ENCODE peak calls at places on chromosome 5, in six cellular contexts. W is GM23338, V is hepatocyte, J is neural progenitor cell, E is HCT116, D is GM23248. N is an unnamed sample.

GRCh38 chr5:137565450-137565849 is 66.3 kb upstream of the SPOCK1 start:
- DNase-seq in W (no peak), V (no peak), J (no peak), E (no peak), D (peak; percentile 79), N (no peak)

GRCh38 chr5:58972301-58972700 is 389.4 kb downstream of the RAB3C start:
- DNase-seq in W (no peak), V (no peak), J (no peak), E (no peak), D (peak; percentile 49), N (no peak)

GRCh38 chr5:60679816-60680215 is 20.1 kb downstream of the DEPDC1B start:
- DNase-seq in W (no peak), V (no peak), J (no peak), E (no peak), D (no peak), N (no peak)

GRCh38 chr5:60649288-60649917 is 50.6 kb downstream of the DEPDC1B start:
- DNase-seq in W (peak; percentile 51), V (peak; percentile 62), J (no peak), E (peak; percentile 33), D (peak; percentile 66), N (peak; percentile 23)

GRCh38 chr5:14510156-14510734 is 71.3 kb upstream of the OTULINL start:
- DNase-seq in W (no peak), V (no peak), J (no peak), E (no peak), D (peak; percentile 44), N (no peak)

GRCh38 chr5:38154615-38155204 is 103.6 kb upstream of the EGFLAM start:
- DNase-seq in W (no peak), V (no peak), J (no peak), E (no peak), D (no peak), N (no peak)

GRCh38 chr5:144144956-144145751 is 25.3 kb downstream of the YIPF5 start:
- DNase-seq in W (no peak), V (no peak), J (no peak), E (no peak), D (no peak), N (no peak)

GRCh38 chr5:98163796-98164493 is 609.5 kb upstream of the RGMB start:
- DNase-seq in W (no peak), V (no peak), J (no peak), E (no peak), D (no peak), N (peak; percentile 3)

GRCh38 chr5:67808340-67808739 is 407.2 kb upstream of the PIK3R1 start:
- DNase-seq in W (no peak), V (no peak), J (no peak), E (no peak), D (peak; percentile 24), N (no peak)

GRCh38 chr5:90294604-90295003 is 115.0 kb downstream of the CETN3 start:
- DNase-seq in W (peak; percentile 68), V (no peak), J (no peak), E (no peak), D (no peak), N (no peak)

GRCh38 chr5:115432691-115433090 is 111.9 kb downstream of the FEM1C start:
- DNase-seq in W (no peak), V (no peak), J (no peak), E (no peak), D (no peak), N (no peak)

GRCh38 chr5:53333160-53333559 is 147.3 kb upstream of the FST start:
- DNase-seq in W (no peak), V (no peak), J (no peak), E (no peak), D (peak; percentile 84), N (no peak)

GRCh38 chr5:135398160-135398854 is 724 bp downstream of the MACROH2A1 start:
- DNase-seq in W (peak; percentile 73), V (peak; percentile 83), J (peak; percentile 80), E (peak; percentile 13), D (peak; percentile 74), N (peak; percentile 74)

GRCh38 chr5:73116506-73116905 is 3.9 kb upstream of the TMEM171 start:
- DNase-seq in W (no peak), V (no peak), J (no peak), E (no peak), D (no peak), N (no peak)

GRCh38 chr5:64789457-64789856 is 20.7 kb downstream of the CWC27 start:
- DNase-seq in W (no peak), V (no peak), J (no peak), E (no peak), D (peak; percentile 43), N (no peak)

GRCh38 chr5:32523625-32524024 is 61.7 kb upstream of the SUB1 start:
- DNase-seq in W (peak; percentile 27), V (no peak), J (no peak), E (no peak), D (peak; percentile 36), N (peak; percentile 44)

GRCh38 chr5:42993516-42994284 is 46.4 kb downstream of the ANXA2R start:
- DNase-seq in W (no peak), V (no peak), J (peak; percentile 37), E (no peak), D (peak; percentile 48), N (no peak)

GRCh38 chr5:81020478-81021167 is 60.5 kb downstream of the RASGRF2 start:
- DNase-seq in W (no peak), V (no peak), J (no peak), E (no peak), D (no peak), N (no peak)

GRCh38 chr5:57413145-57413544 is 69.5 kb downstream of the ACTBL2 start:
- DNase-seq in W (no peak), V (no peak), J (no peak), E (no peak), D (no peak), N (no peak)

GRCh38 chr5:143164557-143164956 is 238.9 kb downstream of the NR3C1 start:
- DNase-seq in W (no peak), V (no peak), J (no peak), E (no peak), D (no peak), N (no peak)

GRCh38 chr5:138610468-138611294 is 35.5 kb upstream of the HSPA9 start:
- DNase-seq in W (peak; percentile 73), V (peak; percentile 31), J (peak; percentile 50), E (no peak), D (peak; percentile 16), N (peak; percentile 64)

GRCh38 chr5:80250801-80251200 is 5.0 kb downstream of the SERINC5 start:
- DNase-seq in W (no peak), V (no peak), J (no peak), E (no peak), D (no peak), N (no peak)

GRCh38 chr5:163571755-163572154 is 66.3 kb downstream of the MAT2B start:
- DNase-seq in W (no peak), V (peak; percentile 16), J (no peak), E (no peak), D (peak; percentile 77), N (peak; percentile 26)

GRCh38 chr5:96031811-96032261 is 70.2 kb upstream of the ELL2 start:
- DNase-seq in W (no peak), V (no peak), J (no peak), E (no peak), D (peak; percentile 89), N (no peak)

GRCh38 chr5:23242891-23243290 is 264.5 kb upstream of the PRDM9 start:
- DNase-seq in W (no peak), V (no peak), J (no peak), E (no peak), D (no peak), N (no peak)

GRCh38 chr5:116532762-116533525 is 41.7 kb downstream of the SEMA6A start:
- DNase-seq in W (no peak), V (peak; percentile 39), J (no peak), E (no peak), D (no peak), N (no peak)

GRCh38 chr5:161544350-161544765 is 2.2 kb downstream of the GABRB2 start:
- DNase-seq in W (peak; percentile 83), V (peak; percentile 78), J (peak; percentile 82), E (peak; percentile 2), D (peak; percentile 60), N (peak; percentile 61)

GRCh38 chr5:92909545-92909962 is 671.5 kb downstream of the NR2F1-AS1 start:
- DNase-seq in W (peak; percentile 91), V (peak; percentile 44), J (peak; percentile 89), E (no peak), D (peak; percentile 18), N (peak; percentile 14)

GRCh38 chr5:75274486-75274885 is 37.8 kb upstream of the ANKRD31 start:
- DNase-seq in W (no peak), V (no peak), J (no peak), E (no peak), D (no peak), N (no peak)

GRCh38 chr5:76401801-76402250 is 1.3 kb upstream of the IQGAP2 start:
- DNase-seq in W (no peak), V (no peak), J (no peak), E (no peak), D (no peak), N (no peak)

GRCh38 chr5:95730730-95731570 is at the start of gene RHOBTB3:
- DNase-seq in W (peak; percentile 89), V (peak; percentile 94), J (peak; percentile 89), E (peak; percentile 63), D (peak; percentile 92), N (peak; percentile 91)

GRCh38 chr5:37661227-37661920 is 178.5 kb downstream of the GDNF start:
- DNase-seq in W (no peak), V (no peak), J (no peak), E (no peak), D (no peak), N (no peak)

GRCh38 chr5:23977996-23978395 is 470.6 kb downstream of the PRDM9 start:
- DNase-seq in W (peak; percentile 88), V (peak; percentile 80), J (peak; percentile 83), E (no peak), D (peak; percentile 23), N (peak; percentile 17)

GRCh38 chr5:2320611-2321010 is 430.9 kb downstream of the IRX2 start:
- DNase-seq in W (no peak), V (no peak), J (no peak), E (no peak), D (no peak), N (no peak)
- TF ChIP-seq EZH2phosphoT487 in W (no peak), V (no peak), J (no peak), E (no peak), D (no peak), N (no peak)

DNA sequence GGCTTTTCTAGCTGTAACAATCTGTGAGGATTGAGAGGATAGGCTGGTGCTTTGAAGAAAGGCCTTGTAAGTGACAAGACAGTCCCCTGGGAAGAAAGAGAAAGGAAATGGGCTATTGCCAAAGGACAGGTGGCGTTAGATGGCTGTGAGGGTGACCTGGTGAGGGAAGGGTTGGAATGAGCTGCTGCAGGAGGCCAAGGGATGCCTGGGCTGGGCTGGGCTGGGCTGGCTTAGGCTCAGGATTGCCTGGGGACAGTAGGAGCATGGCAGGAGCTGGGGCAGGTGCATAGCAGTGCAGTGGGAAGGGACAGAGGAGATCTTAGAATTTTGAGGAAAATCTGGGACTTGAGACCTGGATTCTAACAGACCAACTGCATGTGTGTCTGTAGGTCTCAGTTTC is 9.7 kb upstream of the MYOZ3 start:
- DNase-seq in W (no peak), V (no peak), J (no peak), E (no peak), D (no peak), N (no peak)
- TF ChIP-seq EZH2phosphoT487 in W (no peak), V (no peak), J (no peak), E (no peak), D (no peak), N (no peak)

GRCh38 chr5:79011219-79011836 is 26.2 kb upstream of the ARSB start:
- DNase-seq in W (peak; percentile 7), V (no peak), J (no peak), E (no peak), D (peak; percentile 73), N (no peak)
- TF ChIP-seq EZH2phosphoT487 in W (no peak), V (no peak), J (no peak), E (no peak), D (peak; percentile 91), N (no peak)

GRCh38 chr5:168874713-168875380 is 295.7 kb upstream of the PANK3 start:
- DNase-seq in W (peak; percentile 76), V (peak; percentile 41), J (peak; percentile 59), E (peak; percentile 16), D (peak; percentile 23), N (no peak)
- TF ChIP-seq EZH2phosphoT487 in W (no peak), V (no peak), J (no peak), E (no peak), D (no peak), N (no peak)

N was measured in SK-N-SH.